ENCODE peak calls at places on chromosomes 6 and 20, in five cellular contexts. Z, X, K, Q and O are unnamed samples. For H3K27me3, the result is how much of the 10 kb centered on the place peaks cover.

GRCh38 chr6:15622045-15622750 is 40.6 kb downstream of the DTNBP1 start:
- DNase-seq in Q (no peak), X (no peak), Z (no peak), K (no peak), O (no peak)

GRCh38 chr6:142087950-142088857 is 44.5 kb upstream of the GJE1 start:
- DNase-seq in K (no peak), X (peak), Z (no peak), Q (no peak), O (no peak)

GRCh38 chr6:17525637-17526036 is 74.5 kb upstream of the FAM8A1 start:
- DNase-seq in X (no peak), Q (no peak), Z (no peak), K (no peak), O (no peak)

GRCh38 chr6:46491789-46492547 is 719 bp upstream of the RCAN2 start:
- DNase-seq in Z (no peak), X (peak), Q (peak), K (peak), O (no peak)

GRCh38 chr6:25136879-25137278 is 142.3 kb upstream of the CARMIL1 start:
- DNase-seq in Q (no peak), Z (no peak), K (no peak), X (no peak), O (no peak)

GRCh38 chr6:11473008-11473740 is 64.4 kb upstream of the TMEM170B start:
- DNase-seq in K (no peak), Q (no peak), X (no peak), Z (no peak), O (no peak)

GRCh38 chr6:13573255-13573654 is 1.1 kb upstream of the SIRT5 start:
- DNase-seq in Q (no peak), Z (no peak), X (no peak), K (no peak), O (no peak)

GRCh38 chr6:118509009-118509617 is 39.0 kb upstream of the PLN start:
- DNase-seq in Q (no peak), Z (no peak), K (no peak), X (no peak), O (peak)

GRCh38 chr20:14948416-14948815 is 611.0 kb upstream of the FLRT3 start:
- DNase-seq in Q (no peak), Z (no peak), K (no peak), X (no peak), O (no peak)

GRCh38 chr6:39725632-39725997 is 407 bp upstream of the KIF6 start:
- DNase-seq in X (no peak), Q (no peak), Z (no peak), K (no peak), O (no peak)

GRCh38 chr20:25061821-25062530 is 4.0 kb upstream of the ACSS1 start:
- DNase-seq in Z (no peak), X (peak), Q (no peak), K (no peak), O (no peak)

GRCh38 chr6:27065183-27065582 is 182.3 kb upstream of the PRSS16 start:
- DNase-seq in Q (no peak), K (no peak), X (no peak), Z (no peak), O (no peak)

GRCh38 chr20:53718622-53719021 is 125.0 kb upstream of the ZNF217 start:
- DNase-seq in X (no peak), Q (no peak), Z (no peak), K (no peak), O (no peak)

GRCh38 chr6:110270166-110270565 is 88.0 kb downstream of the METTL24 start:
- DNase-seq in X (no peak), K (no peak), Q (no peak), Z (no peak), O (no peak)

GRCh38 chr6:5499644-5500306 is 238.5 kb downstream of the FARS2 start:
- DNase-seq in Z (no peak), Q (no peak), X (no peak), K (no peak), O (no peak)

GRCh38 chr20:1934578-1935573 is 39.7 kb downstream of the SIRPA start:
- DNase-seq in Z (no peak), K (no peak), Q (no peak), X (peak), O (no peak)

GRCh38 chr6:20709451-20709850 is 175.2 kb downstream of the CDKAL1 start:
- DNase-seq in Z (no peak), Q (no peak), X (no peak), K (no peak), O (no peak)

GRCh38 chr6:78436335-78436734 is 431.0 kb upstream of the IRAK1BP1 start:
- DNase-seq in Z (no peak), K (no peak), Q (no peak), X (no peak), O (peak)

GRCh38 chr6:142294681-142295080 is 7.1 kb upstream of the ADGRG6 start:
- DNase-seq in Q (no peak), X (no peak), Z (no peak), K (no peak), O (no peak)

GRCh38 chr20:19257201-19257600 is 44.8 kb downstream of the SLC24A3 start:
- DNase-seq in Z (no peak), Q (no peak), K (no peak), X (no peak), O (no peak)

GRCh38 chr20:4451487-4451886 is 270.2 kb upstream of the PRND start:
- DNase-seq in Q (no peak), X (no peak), K (no peak), Z (no peak), O (no peak)

GRCh38 chr20:61869750-61870507 is 195.8 kb downstream of the TAF4 start:
- DNase-seq in K (no peak), X (no peak), Z (no peak), Q (no peak), O (no peak)

GRCh38 chr6:129050086-129050485 is 167.1 kb downstream of the LAMA2 start:
- DNase-seq in K (no peak), X (no peak), Q (no peak), Z (no peak), O (no peak)

GRCh38 chr6:20686142-20686541 is 151.9 kb downstream of the CDKAL1 start:
- DNase-seq in K (no peak), Q (no peak), Z (no peak), X (no peak), O (no peak)

GRCh38 chr6:143205983-143206382 is 145.3 kb downstream of the AIG1 start:
- DNase-seq in X (no peak), Q (no peak), Z (no peak), K (no peak), O (no peak)

GRCh38 chr6:89567635-89568390 is 70.7 kb downstream of the LYRM2 start:
- DNase-seq in K (no peak), X (no peak), Q (no peak), Z (no peak), O (no peak)

GRCh38 chr20:1478566-1478965 is 11.9 kb upstream of the NSFL1C start:
- DNase-seq in Q (no peak), K (no peak), X (no peak), Z (no peak), O (no peak)

GRCh38 chr20:36848078-36848660 is 27.8 kb upstream of the TLDC2 start:
- DNase-seq in Q (no peak), K (no peak), Z (no peak), X (no peak), O (peak)

GRCh38 chr6:56714982-56715456 is 72.3 kb upstream of the DST start:
- DNase-seq in K (no peak), Z (no peak), X (no peak), Q (no peak), O (no peak)

GRCh38 chr6:147406783-147407182 is 101.7 kb upstream of the SAMD5 start:
- DNase-seq in X (no peak), Q (no peak), Z (no peak), K (no peak), O (no peak)

GRCh38 chr6:30264731-30265130 is 51.5 kb upstream of the TRIM26 start:
- DNase-seq in K (no peak), X (no peak), Z (no peak), Q (no peak), O (no peak)

GRCh38 chr20:37575884-37576283 is 48.2 kb upstream of the BLCAP start:
- DNase-seq in Q (no peak), X (no peak), Z (no peak), K (no peak), O (no peak)

GRCh38 chr6:114997813-114998292 is 655.0 kb upstream of the HS3ST5 start:
- DNase-seq in K (no peak), Q (no peak), X (no peak), Z (no peak), O (no peak)

GRCh38 chr6:84027340-84028183 is 6.0 kb upstream of the MRAP2 start:
- DNase-seq in Q (no peak), X (peak), K (no peak), Z (no peak), O (no peak)

GRCh38 chr20:1827974-1828785 is 67.0 kb upstream of the SIRPA start:
- DNase-seq in K (no peak), Q (no peak), X (peak), Z (no peak), O (no peak)

GRCh38 chr20:44570369-44570768 is 12.0 kb upstream of the PKIG start:
- DNase-seq in X (no peak), K (no peak), Z (no peak), Q (no peak), O (no peak)

GRCh38 chr20:44573501-44573869 is 8.9 kb upstream of the PKIG start:
- DNase-seq in Z (no peak), X (no peak), Q (no peak), K (no peak), O (no peak)

GRCh38 chr20:44571367-44571766 is 11.0 kb upstream of the PKIG start:
- DNase-seq in X (no peak), K (no peak), Z (no peak), Q (no peak), O (no peak)

GRCh38 chr20:44574372-44574771 is 8.0 kb upstream of the PKIG start:
- DNase-seq in Z (no peak), Q (no peak), K (no peak), X (no peak), O (no peak)

DNA sequence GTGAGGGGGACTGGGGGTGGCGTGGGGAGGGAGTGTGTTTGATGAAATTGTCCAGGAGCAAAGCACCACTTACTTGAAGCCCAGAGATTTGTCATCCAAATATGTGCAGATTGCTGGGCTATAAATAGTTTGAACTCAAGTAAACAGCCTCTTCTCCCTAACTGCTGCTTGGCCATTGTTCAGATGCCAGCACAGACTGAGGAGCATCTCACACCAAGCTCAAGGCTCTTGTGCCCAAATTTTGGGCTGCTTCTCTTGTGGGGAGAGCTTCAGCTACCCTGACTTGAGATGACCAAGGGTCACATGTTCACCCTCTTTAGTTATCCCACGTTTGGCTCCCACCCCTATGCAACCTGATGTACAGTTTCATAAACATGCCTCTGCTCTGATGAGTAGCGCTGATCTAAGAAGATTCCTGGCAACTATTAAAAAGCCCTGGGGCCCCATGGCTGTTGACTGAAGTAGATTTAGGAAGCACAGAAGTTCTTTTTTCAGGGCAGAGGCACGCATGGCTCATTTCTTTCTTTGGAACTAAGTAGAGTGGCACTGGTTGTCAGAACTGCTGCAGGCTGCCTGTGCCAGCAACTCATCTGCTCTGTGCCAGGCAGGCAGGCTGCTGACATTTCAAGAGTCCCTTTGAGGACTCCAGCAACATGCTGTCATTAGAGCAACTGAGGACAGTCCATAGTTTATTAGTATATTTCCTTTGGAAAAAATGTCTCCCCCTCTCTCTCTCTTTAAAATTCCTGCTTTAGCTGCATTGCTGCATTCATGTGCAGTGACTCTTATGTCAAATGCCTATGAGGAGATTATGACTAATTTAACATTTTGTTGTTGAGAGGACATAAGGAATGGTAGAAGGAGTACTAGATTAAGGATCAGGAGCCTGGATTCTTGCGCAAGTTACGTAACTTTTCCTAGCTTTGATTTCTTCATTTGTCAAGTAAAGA is 9.6 kb upstream of the PKIG start:
- DNase-seq in Q (no peak), K (no peak), X (no peak), Z (no peak), O (peak)
- H3K4me3 ChIP-seq in Q (no peak), K (no peak), X (no peak), Z (no peak), O (peak)

GRCh38 chr20:341682-342081 is 5.2 kb upstream of the NRSN2 start:
- DNase-seq in K (no peak), Q (no peak), X (peak), Z (no peak), O (no peak)
- H3K27ac ChIP-seq in K (no peak), Q (no peak), X (no peak), Z (no peak), O (no peak)

GRCh38 chr20:56590888-56591287 is 38.2 kb upstream of the TFAP2C start:
- DNase-seq in Q (no peak), K (no peak), X (peak), Z (no peak), O (no peak)

GRCh38 chr20:56588996-56589395 is 40.1 kb upstream of the TFAP2C start:
- DNase-seq in Q (no peak), K (no peak), X (no peak), Z (no peak), O (no peak)

GRCh38 chr20:56592817-56593216 is 36.3 kb upstream of the TFAP2C start:
- DNase-seq in X (peak), K (no peak), Q (no peak), Z (no peak), O (no peak)

GRCh38 chr20:56589633-56590032 is 39.5 kb upstream of the TFAP2C start:
- DNase-seq in Q (no peak), Z (no peak), K (no peak), X (no peak), O (no peak)

DNA sequence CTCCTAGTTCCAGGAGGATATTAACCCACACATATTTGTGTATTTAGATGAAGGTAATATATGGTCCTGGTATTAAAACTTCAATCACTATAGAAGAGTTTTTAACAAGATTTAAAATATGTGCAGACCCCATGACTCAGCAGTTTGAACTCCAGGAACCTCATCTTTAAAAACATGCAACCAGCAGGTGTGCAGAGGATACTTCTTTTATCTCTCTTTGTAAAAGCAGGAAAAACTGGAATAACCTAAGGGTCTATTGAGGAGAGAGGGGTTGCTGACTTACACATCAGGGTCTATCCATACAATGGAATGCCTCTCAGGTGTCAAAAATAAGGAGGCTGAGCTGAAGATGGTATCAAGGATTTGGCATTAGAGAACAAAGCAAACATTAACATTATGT is 36.9 kb upstream of the TFAP2C start:
- DNase-seq in K (no peak), X (no peak), Q (no peak), Z (no peak), O (no peak)
- H3K27me3 ChIP-seq in K (under half), X (under half), Q (under half), Z (under half), O (under half)

GRCh38 chr6:22145823-22146379 is 150.9 kb downstream of the PRL start:
- DNase-seq in Z (no peak), X (no peak), Q (no peak), K (no peak), O (peak)
- H3K4me3 ChIP-seq in Z (no peak), X (no peak), Q (no peak), K (no peak), O (no peak)

GRCh38 chr6:31794866-31795615 is 511 bp downstream of the VARS1 start:
- DNase-seq in K (no peak), Q (no peak), Z (no peak), X (no peak), O (no peak)

GRCh38 chr6:31797607-31798006 is 2.1 kb upstream of the VARS1 start:
- DNase-seq in Q (peak), Z (no peak), X (peak), K (no peak), O (no peak)

GRCh38 chr6:31794294-31794865 is 1.2 kb downstream of the VARS1 start:
- DNase-seq in X (no peak), Q (no peak), Z (no peak), K (no peak), O (no peak)

GRCh38 chr6:31795616-31796298 is at the start of gene VARS1:
- DNase-seq in X (peak), K (peak), Z (peak), Q (peak), O (peak)

DNA sequence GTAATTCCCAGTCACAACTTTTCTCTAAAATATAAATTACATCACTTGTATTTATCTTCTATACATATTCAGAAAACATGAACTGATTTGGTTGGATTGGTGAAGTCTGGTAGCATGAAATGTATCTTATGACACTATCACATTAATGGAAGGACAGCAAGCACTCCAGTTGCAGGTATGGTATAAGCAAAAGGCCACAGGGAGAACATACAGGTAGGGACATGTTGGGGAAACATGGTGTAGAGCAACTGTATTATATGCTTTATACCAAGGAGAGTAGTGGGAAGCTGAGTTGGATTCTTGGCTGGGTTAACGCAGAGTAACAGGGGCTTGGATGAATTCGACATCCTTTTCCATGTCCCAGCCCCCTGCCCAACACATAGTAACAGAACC is 1.4 kb upstream of the VARS1 start:
- DNase-seq in Q (no peak), X (no peak), Z (no peak), K (no peak), O (no peak)
- H3K27ac ChIP-seq in Q (peak), X (no peak), Z (peak), K (peak), O (no peak)